ENCODE peak calls at places on chromosomes 13 and 19, in five cellular contexts. U is GM10248, A is AG09319, J is progenitor cell of endocrine pancreas, Y is AG04449. I is an unnamed sample.

GRCh38 chr13:45369116-45369515 is 28.1 kb upstream of the TPT1 start:
- DNase-seq in J (no peak), Y (no peak), U (no peak), A (no peak), I (no peak)

GRCh38 chr13:78816592-78816991 is 157.6 kb upstream of the OBI1 start:
- DNase-seq in Y (no peak), A (no peak), J (no peak), U (no peak), I (no peak)

GRCh38 chr13:30857636-30858035 is 48.4 kb upstream of the MEDAG start:
- DNase-seq in J (no peak), A (no peak), U (no peak), Y (no peak), I (no peak)

GRCh38 chr13:29922281-29922821 is 71.9 kb upstream of the UBL3 start:
- DNase-seq in J (no peak), U (no peak), A (no peak), Y (no peak), I (no peak)

GRCh38 chr19:3784607-3785463 is 1.3 kb downstream of the MATK start:
- DNase-seq in U (no peak), A (no peak), J (no peak), Y (no peak), I (no peak)

GRCh38 chr13:113080361-113080831 is 25.2 kb upstream of the F7 start:
- DNase-seq in Y (no peak), A (no peak), U (no peak), J (no peak), I (no peak)

GRCh38 chr19:20667281-20667680 is 5.9 kb upstream of the ZNF626 start:
- DNase-seq in A (no peak), J (no peak), Y (no peak), U (no peak), I (no peak)

GRCh38 chr19:45156751-45157150 is 4.0 kb downstream of the NKPD1 start:
- DNase-seq in J (no peak), Y (no peak), U (no peak), A (no peak), I (no peak)

GRCh38 chr13:48318014-48318713 is 14.6 kb downstream of the RB1 start:
- DNase-seq in J (no peak), U (no peak), A (no peak), Y (no peak), I (no peak)

GRCh38 chr19:1482361-1483066 is 3.5 kb upstream of the C19orf25 start:
- DNase-seq in Y (no peak), U (no peak), A (no peak), J (no peak), I (no peak)

GRCh38 chr19:47549341-47549768 is 23.6 kb downstream of the ZNF541 start:
- DNase-seq in J (no peak), Y (no peak), A (no peak), U (no peak), I (no peak)

GRCh38 chr19:4284974-4285373 is 5.9 kb downstream of the SHD start:
- DNase-seq in J (no peak), Y (no peak), A (no peak), U (no peak), I (no peak)

GRCh38 chr19:19459099-19459498 is 53.6 kb downstream of the GATAD2A start:
- DNase-seq in U (peak; percentile 61), Y (no peak), A (no peak), J (no peak), I (no peak)

GRCh38 chr13:52067237-52067636 is 42.7 kb downstream of the UTP14C start:
- DNase-seq in J (no peak), Y (no peak), A (no peak), U (no peak), I (no peak)

GRCh38 chr19:5687360-5688198 is 2.5 kb upstream of the RPL36 start:
- DNase-seq in J (no peak), A (no peak), Y (no peak), U (no peak), I (no peak)

GRCh38 chr19:1606138-1606651 is 933 bp upstream of the UQCR11 start:
- DNase-seq in U (no peak), Y (no peak), A (no peak), J (no peak), I (no peak)

DNA sequence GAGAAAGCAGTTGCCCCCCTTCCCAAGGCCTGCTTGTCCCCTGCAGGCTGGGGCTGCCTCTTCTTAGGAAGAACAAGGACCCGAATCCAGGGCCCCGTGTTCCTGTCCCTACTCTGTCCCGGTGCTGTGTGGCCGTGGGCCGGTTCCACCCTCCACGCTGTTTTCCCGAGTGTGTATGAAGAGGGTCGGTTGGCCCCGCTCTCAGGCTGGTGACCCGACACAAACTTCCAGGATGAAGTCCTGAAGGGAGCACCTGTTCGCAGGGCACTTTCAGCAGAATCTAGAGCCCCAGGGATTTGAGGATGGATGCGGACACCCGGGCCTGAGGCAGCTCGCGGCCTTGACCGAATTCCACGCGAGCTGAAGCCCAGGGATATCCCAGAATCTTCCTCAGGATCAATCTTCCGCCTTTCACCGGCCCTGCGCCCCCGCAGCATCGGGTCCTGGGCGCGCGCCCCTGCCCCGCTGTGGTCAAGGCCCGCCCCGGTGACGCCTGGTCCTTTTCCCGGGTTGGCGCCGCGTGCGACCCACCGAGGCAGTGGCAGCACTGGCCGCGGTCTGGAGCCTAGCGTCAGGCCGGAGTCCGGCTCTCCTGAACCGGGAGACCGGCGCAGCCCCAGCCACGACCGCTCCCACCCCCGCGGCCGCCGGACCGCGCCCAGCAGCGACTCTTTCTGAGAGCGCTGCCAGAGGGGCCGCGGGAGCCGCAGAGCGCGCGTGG is 528 bp upstream of the CHST8 start:
- DNase-seq in U (no peak), A (no peak), Y (no peak), J (no peak), I (no peak)
- TF ChIP-seq CTCF in U (no peak), A (no peak), Y (no peak), J (no peak), I (no peak)

DNA sequence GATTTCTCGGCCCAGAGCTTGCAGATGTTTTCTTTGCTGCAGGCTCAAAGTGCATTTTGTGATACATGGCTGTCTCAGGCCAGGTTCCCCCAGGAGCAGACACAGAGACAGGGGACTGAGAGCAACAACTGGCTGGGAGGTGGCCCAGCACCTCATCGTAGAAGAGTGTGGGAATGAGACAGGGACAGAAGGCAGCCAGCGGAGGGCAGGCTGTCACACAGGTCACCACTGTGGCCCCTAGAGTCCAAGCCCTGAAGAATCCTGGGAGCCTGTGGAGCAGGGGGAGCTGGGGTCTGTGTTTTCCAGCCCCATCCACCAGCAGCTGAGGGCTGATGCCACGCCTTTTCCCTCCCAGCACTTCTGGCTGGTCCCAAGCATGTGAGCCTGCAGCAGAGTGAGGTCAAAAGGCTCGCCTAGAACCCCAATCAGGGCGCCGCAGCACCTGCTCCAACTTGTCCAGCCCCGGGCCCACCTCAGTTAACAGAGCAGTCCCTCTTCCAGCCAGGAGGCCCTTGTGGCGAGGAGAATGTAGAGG is 723.8 kb downstream of the UQCRFS1 start:
- DNase-seq in J (no peak), A (no peak), U (no peak), Y (no peak), I (no peak)
- TF ChIP-seq CTCF in J (no peak), A (no peak), U (no peak), Y (no peak), I (no peak)

GRCh38 chr13:110713981-110714797 is 689 bp downstream of the ING1 start:
- DNase-seq in U (peak; percentile 46), A (no peak), Y (no peak), J (peak; percentile 35), I (no peak)
- TF ChIP-seq CTCF in U (peak; percentile 39), A (no peak), Y (no peak), J (no peak), I (peak; percentile 30)

GRCh38 chr13:38582133-38582532 is 104.7 kb upstream of the FREM2 start:
- DNase-seq in J (no peak), Y (no peak), A (no peak), U (peak; percentile 10), I (peak; percentile 7)

GRCh38 chr13:38575427-38575826 is 111.5 kb upstream of the FREM2 start:
- DNase-seq in U (no peak), A (no peak), Y (no peak), J (no peak), I (no peak)

GRCh38 chr13:38577048-38577447 is 109.8 kb upstream of the FREM2 start:
- DNase-seq in U (no peak), Y (no peak), J (no peak), A (no peak), I (no peak)
- TF ChIP-seq CTCF in U (no peak), Y (no peak), J (no peak), A (no peak), I (no peak)

GRCh38 chr19:14361824-14362223 is 19.4 kb upstream of the ADGRE5 start:
- DNase-seq in U (peak; percentile 62), J (no peak), Y (no peak), A (no peak), I (no peak)
- TF ChIP-seq CTCF in U (peak; percentile 36), J (no peak), Y (peak; percentile 17), A (no peak), I (peak; percentile 41)

DNA sequence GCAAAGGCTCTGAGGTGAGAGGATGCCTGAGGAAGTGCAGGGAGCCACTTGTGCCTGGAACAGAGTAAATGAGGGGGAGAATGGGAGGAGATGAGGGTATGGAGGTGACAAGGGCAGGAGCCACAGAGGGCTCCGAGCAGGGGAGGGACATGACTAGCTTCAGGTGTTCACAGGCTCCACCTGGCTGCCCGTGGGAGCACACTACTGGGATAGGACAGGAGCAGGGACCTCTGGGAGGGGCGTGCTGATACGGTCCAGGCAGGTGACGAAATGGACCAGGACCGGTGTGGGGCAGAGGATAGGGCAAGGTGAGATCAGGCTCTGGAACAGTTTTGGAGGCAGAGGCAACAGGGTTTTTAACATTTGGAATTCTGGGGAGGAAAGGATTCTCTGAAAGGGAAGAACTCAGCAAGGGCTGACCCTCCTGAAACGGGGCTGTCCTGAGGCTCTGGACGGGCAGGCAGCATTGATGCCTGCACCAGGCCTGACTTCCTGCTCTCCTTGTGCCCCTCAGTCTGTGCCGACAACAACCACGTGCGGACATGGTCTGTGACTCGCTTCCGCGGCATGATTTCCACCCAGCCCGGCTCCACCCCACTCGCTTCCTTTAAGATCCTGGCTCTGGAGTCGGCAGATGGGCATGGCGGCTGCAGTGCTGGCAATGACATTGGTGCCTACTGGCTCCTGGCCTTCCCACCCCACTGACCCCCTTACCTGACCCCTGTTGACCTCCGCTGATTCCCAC is 11.6 kb downstream of the SHKBP1 start:
- DNase-seq in A (no peak), Y (no peak), U (no peak), J (no peak), I (no peak)
- TF ChIP-seq CTCF in A (no peak), Y (no peak), U (no peak), J (no peak), I (no peak)

GRCh38 chr13:106500450-106500849 is 35.0 kb downstream of the EFNB2 start:
- DNase-seq in Y (no peak), A (no peak), U (no peak), J (no peak), I (no peak)
- TF ChIP-seq CTCF in Y (no peak), A (no peak), U (no peak), J (no peak), I (no peak)

GRCh38 chr13:50268500-50268899 is 253.3 kb downstream of the KCNRG start:
- DNase-seq in A (no peak), Y (no peak), U (no peak), J (no peak), I (no peak)
- TF ChIP-seq CTCF in A (peak; percentile 30), Y (no peak), U (no peak), J (no peak), I (no peak)

GRCh38 chr13:75685239-75685697 is 49.1 kb downstream of the LMO7 start:
- DNase-seq in Y (peak; percentile 84), J (no peak), U (no peak), A (no peak), I (no peak)
- TF ChIP-seq CTCF in Y (peak; percentile 61), J (no peak), U (no peak), A (peak; percentile 33), I (no peak)